ENCODE peak calls at places on chromosomes 12 and 14, in ten cellular contexts. K is H1; G is CD4-positive, CD25-positive, alpha-beta regulatory T cell; W is HCT116; N is MM.1S; I is esophagus muscularis mucosa; X is psoas muscle; V is CD8-positive, alpha-beta memory T cell; O is body of pancreas; M is heart right ventricle. R is an unnamed sample.

GRCh38 chr12:54394281-54394719 is 9.8 kb upstream of the ZNF385A start:
- DNase-seq in M (no peak), I (no peak), W (peak; percentile 45), N (peak; percentile 47), X (no peak), K (no peak), O (peak; percentile 55), V (no peak), G (no peak), R (peak; percentile 68)

GRCh38 chr14:50233335-50234250 is 2.2 kb upstream of the SOS2 start:
- DNase-seq in I (no peak), X (no peak), V (no peak), N (no peak), W (no peak), M (no peak), G (peak; percentile 38), O (no peak), K (no peak), R (no peak)

GRCh38 chr14:85528882-85529585 is 910 bp upstream of the FLRT2 start:
- DNase-seq in N (no peak), W (no peak), K (no peak), O (no peak), V (no peak), M (no peak), G (no peak), I (no peak), X (no peak), R (peak; percentile 59)

GRCh38 chr14:71242237-71242748 is 335.0 kb downstream of the PCNX1 start:
- DNase-seq in N (no peak), X (no peak), M (no peak), O (no peak), G (no peak), K (no peak), I (no peak), W (no peak), V (no peak), R (no peak)

GRCh38 chr12:81723361-81723760 is 35.8 kb downstream of the PPFIA2 start:
- DNase-seq in N (no peak), O (no peak), K (no peak), X (no peak), M (no peak), I (no peak), V (no peak), W (no peak), G (no peak), R (no peak)

GRCh38 chr12:100573499-100574261 is at the start of gene GAS2L3:
- DNase-seq in X (peak; percentile 89), M (peak; percentile 91), I (peak; percentile 95), K (peak; percentile 58), W (peak; percentile 65), V (peak; percentile 25), O (peak; percentile 90), N (peak; percentile 81), G (peak; percentile 33), R (peak; percentile 73)

GRCh38 chr12:103855896-103856657 is 15.0 kb upstream of the NT5DC3 start:
- DNase-seq in O (no peak), W (no peak), G (no peak), V (no peak), M (no peak), I (no peak), N (no peak), K (no peak), X (no peak), R (no peak)

GRCh38 chr14:94681300-94682060 is 69.3 kb downstream of the SERPINA3 start:
- DNase-seq in W (peak; percentile 74), N (peak; percentile 20), O (peak; percentile 67), V (no peak), G (no peak), M (no peak), I (no peak), X (no peak), K (no peak), R (peak; percentile 78)

GRCh38 chr12:103182299-103182698 is 224.8 kb downstream of the ASCL1 start:
- DNase-seq in O (no peak), W (no peak), V (no peak), G (no peak), N (no peak), I (no peak), K (no peak), X (no peak), M (no peak), R (no peak)

GRCh38 chr12:96487214-96487613 is 2.2 kb upstream of the CFAP54 start:
- DNase-seq in W (no peak), M (no peak), G (no peak), I (no peak), V (no peak), X (no peak), N (no peak), K (no peak), O (no peak), R (peak; percentile 63)

DNA sequence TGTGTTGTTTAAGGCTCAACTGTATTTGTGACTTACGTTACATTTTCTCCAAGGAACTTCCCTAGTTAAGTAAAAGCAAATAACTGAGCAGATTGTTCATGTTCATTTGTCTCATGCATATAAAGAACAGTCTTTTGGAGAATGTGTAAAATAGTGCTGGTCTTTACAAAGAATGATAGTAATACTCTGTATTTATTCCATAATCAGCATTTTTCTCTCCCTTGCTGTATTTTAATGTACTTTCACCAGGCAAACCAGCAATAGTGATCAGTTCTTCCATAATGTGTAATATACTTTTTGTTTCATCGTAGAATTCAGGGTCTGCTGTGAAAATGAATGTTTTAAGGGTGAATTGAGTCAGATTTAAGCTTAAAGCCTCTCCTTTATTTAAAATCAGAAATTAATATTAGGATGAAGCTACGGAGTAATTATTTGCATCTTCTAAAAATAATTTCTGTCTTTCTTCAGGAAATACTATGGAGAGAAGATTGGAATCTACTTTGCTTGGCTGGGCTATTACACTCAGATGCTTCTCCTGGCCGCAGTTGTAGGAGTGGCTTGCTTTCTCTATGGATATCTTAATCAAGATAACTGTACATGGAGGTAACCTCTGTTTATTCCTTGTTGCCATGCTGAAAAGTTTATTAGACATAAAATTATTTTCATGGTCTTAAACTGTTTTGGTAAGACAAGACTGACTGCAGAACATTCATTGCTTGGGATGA is 141.1 kb downstream of the ANO6 start:
- DNase-seq in G (no peak), N (no peak), O (no peak), I (no peak), W (no peak), K (no peak), V (no peak), X (no peak), M (no peak), R (no peak)
- H3K27ac ChIP-seq in G (no peak overlapping the region), N (no peak overlapping the region), O (peak overlapping the region; percentile 28), I (peak overlapping the region; percentile 62), W (no peak overlapping the region), K (no peak overlapping the region), V (no peak overlapping the region), X (peak overlapping the region; percentile 2), M (no peak overlapping the region), R (no peak overlapping the region)

DNA sequence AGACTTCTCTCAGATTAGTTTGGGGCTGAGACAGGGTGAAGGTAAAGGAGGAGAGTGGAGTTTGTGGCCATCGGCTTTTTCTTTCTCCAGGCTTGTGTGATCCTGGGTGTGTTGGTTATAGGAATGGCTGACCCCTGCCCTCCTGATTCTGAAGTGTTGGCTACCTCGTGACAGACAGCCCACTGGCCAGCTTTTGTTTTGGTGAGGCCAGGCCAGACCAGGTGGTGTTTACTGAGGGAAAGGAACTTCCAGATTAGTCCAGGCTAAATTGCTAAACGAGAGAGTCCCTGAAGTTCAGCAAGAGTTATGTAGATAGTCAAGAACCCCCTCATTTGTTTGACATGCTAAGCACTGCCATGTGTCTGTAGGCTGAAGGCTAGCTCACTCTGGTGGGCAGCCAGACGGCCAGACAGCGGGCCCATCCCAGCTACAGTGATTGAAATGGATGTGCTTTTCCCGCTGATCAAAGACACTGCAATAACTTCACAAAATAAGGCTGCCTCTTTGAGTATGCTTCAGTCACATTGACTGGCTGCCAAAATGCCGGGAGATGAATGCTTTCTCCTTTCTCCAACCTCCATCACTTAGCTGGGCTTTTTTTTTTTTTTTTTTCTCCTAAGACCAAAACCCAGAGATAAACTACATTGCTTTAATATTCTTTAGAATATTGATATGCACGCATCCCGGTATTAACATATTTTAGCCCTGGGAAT is 76.8 kb downstream of the SMOC1 start:
- DNase-seq in N (no peak), X (no peak), V (no peak), G (no peak), O (no peak), K (no peak), I (no peak), M (no peak), W (no peak), R (no peak)
- H3K27ac ChIP-seq in N (no peak overlapping the region), X (no peak overlapping the region), V (no peak overlapping the region), G (no peak overlapping the region), O (no peak overlapping the region), K (no peak overlapping the region), I (no peak overlapping the region), M (no peak overlapping the region), W (no peak overlapping the region), R (no peak overlapping the region)

GRCh38 chr14:92579244-92579643 is 65.7 kb downstream of the RIN3 start:
- DNase-seq in K (no peak), I (no peak), N (no peak), G (no peak), X (no peak), O (no peak), M (no peak), V (no peak), W (no peak), R (no peak)

GRCh38 chr14:92575773-92576303 is 62.3 kb downstream of the RIN3 start:
- DNase-seq in X (no peak), O (no peak), V (no peak), N (no peak), W (no peak), M (no peak), G (no peak), K (no peak), I (no peak), R (no peak)

GRCh38 chr14:92575061-92575772 is 61.6 kb downstream of the RIN3 start:
- DNase-seq in I (no peak), V (no peak), W (no peak), O (no peak), X (no peak), G (no peak), K (no peak), M (no peak), N (no peak), R (no peak)

GRCh38 chr14:92578511-92578910 is 64.9 kb downstream of the RIN3 start:
- DNase-seq in X (no peak), V (no peak), K (no peak), G (no peak), I (no peak), W (no peak), N (no peak), M (no peak), O (no peak), R (no peak)

DNA sequence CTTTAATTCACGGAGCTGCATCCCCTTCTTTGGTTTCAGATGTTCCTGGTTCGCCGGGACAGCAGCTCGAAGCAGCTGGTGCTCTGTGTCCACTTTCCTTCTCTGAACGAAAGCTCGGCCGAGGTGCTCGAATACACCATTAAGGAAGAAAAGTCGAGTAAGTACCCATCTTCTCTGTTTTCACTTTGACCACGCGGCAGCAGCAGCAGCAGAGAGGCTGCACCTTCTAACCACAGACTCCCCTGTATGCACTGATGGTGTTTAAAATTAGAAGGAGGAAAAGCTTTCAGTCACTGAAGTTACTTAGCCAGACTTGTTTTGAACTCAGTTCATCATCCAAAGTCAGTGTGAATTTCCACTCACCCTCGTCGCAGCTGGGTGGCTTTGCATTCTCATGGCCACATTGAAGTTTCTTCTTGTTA is 63.8 kb downstream of the RIN3 start:
- DNase-seq in N (peak; percentile 82), I (no peak), G (peak; percentile 29), W (no peak), M (no peak), K (no peak), V (no peak), X (no peak), O (no peak), R (no peak)
- H3K27ac ChIP-seq in N (peak overlapping the region; percentile 96), I (no peak overlapping the region), G (peak overlapping the region; percentile 15), W (no peak overlapping the region), M (peak overlapping the region; percentile 31), K (no peak overlapping the region), V (no peak overlapping the region), X (no peak overlapping the region), O (no peak overlapping the region), R (no peak overlapping the region)

GRCh38 chr12:115413626-115414025 is 729.7 kb upstream of the TBX3 start:
- DNase-seq in X (no peak), K (no peak), V (no peak), W (no peak), G (no peak), N (no peak), I (peak; percentile 53), O (no peak), M (no peak), R (no peak)
- H3K27ac ChIP-seq in X (no peak overlapping the region), K (no peak overlapping the region), V (no peak overlapping the region), W (no peak overlapping the region), G (no peak overlapping the region), N (no peak overlapping the region), I (no peak overlapping the region), O (no peak overlapping the region), M (no peak overlapping the region), R (no peak overlapping the region)